ENCODE peak calls at places on chromosomes 12 and 14, in eight cellular contexts. I is A549, Q is tibial artery, C is lung, W is ovary, L is stomach, G is heart right ventricle, F is uterus. H is an unnamed sample.

GRCh38 chr12:85007836-85008235 is 28.2 kb downstream of the TSPAN19 start:
- DNase-seq in F (no peak), W (no peak), C (no peak), Q (no peak), G (no peak), I (peak), L (no peak), H (peak)

GRCh38 chr12:108320503-108321293 is 18.4 kb downstream of the CMKLR1 start:
- DNase-seq in G (no peak), L (no peak), I (no peak), Q (no peak), C (no peak), W (no peak), F (no peak), H (no peak)

GRCh38 chr12:79997115-79997805 is 62.4 kb upstream of the PPP1R12A start:
- DNase-seq in F (no peak), Q (no peak), W (no peak), G (no peak), I (no peak), C (no peak), L (no peak), H (no peak)

GRCh38 chr12:85641796-85642195 is 194.4 kb downstream of the RASSF9 start:
- DNase-seq in I (no peak), G (no peak), L (no peak), Q (no peak), W (no peak), C (no peak), F (no peak), H (no peak)

GRCh38 chr12:18443768-18444437 is 182.6 kb downstream of the PIK3C2G start:
- DNase-seq in C (no peak), I (no peak), W (no peak), F (no peak), G (no peak), Q (no peak), L (no peak), H (peak)

GRCh38 chr14:64541261-64541970 is 875 bp downstream of the HSPA2 start:
- DNase-seq in W (peak), I (peak), Q (no peak), F (peak), G (peak), L (no peak), C (no peak), H (no peak)

GRCh38 chr14:66476964-66477363 is 9.2 kb upstream of the CCDC196 start:
- DNase-seq in C (no peak), W (no peak), F (no peak), I (peak), Q (no peak), G (no peak), L (no peak), H (no peak)

GRCh38 chr12:78359530-78359929 is 505.0 kb upstream of the SYT1 start:
- DNase-seq in W (peak), Q (no peak), G (no peak), F (peak), L (no peak), C (no peak), I (no peak), H (peak)

GRCh38 chr12:12172106-12172511 is 94.7 kb downstream of the LRP6 start:
- DNase-seq in W (no peak), F (no peak), L (no peak), I (no peak), G (no peak), Q (no peak), C (no peak), H (peak)

GRCh38 chr12:52006726-52007157 is at the start of gene TAMALIN:
- DNase-seq in Q (peak), L (peak), F (peak), W (peak), C (peak), I (no peak), G (peak), H (no peak)

GRCh38 chr12:78115889-78116288 is 285.2 kb downstream of the NAV3 start:
- DNase-seq in G (no peak), C (no peak), L (no peak), W (no peak), I (no peak), Q (no peak), F (no peak), H (no peak)

GRCh38 chr12:119642986-119643385 is 24.9 kb upstream of the PRKAB1 start:
- DNase-seq in C (no peak), L (no peak), I (no peak), F (no peak), W (no peak), G (no peak), Q (no peak), H (no peak)

GRCh38 chr12:124738636-124739467 is 124.8 kb downstream of the SCARB1 start:
- DNase-seq in G (no peak), W (no peak), C (no peak), Q (no peak), I (no peak), F (no peak), L (peak), H (peak)

GRCh38 chr14:99035712-99036593 is 236.0 kb downstream of the BCL11B start:
- DNase-seq in C (peak), G (peak), F (peak), W (peak), Q (peak), L (peak), I (peak), H (peak)

GRCh38 chr12:84793558-84794367 is 118.8 kb downstream of the SLC6A15 start:
- DNase-seq in G (no peak), F (no peak), Q (no peak), I (no peak), W (no peak), L (no peak), C (no peak), H (peak)

GRCh38 chr14:77988096-77988870 is 181.9 kb upstream of the NRXN3 start:
- DNase-seq in C (no peak), L (no peak), Q (peak), F (no peak), G (peak), I (no peak), W (no peak), H (no peak)

GRCh38 chr12:130153803-130154202 is 8.5 kb upstream of the FZD10 start:
- DNase-seq in W (no peak), G (no peak), C (no peak), I (no peak), Q (no peak), F (no peak), L (no peak), H (no peak)

GRCh38 chr12:110531741-110532333 is 29.7 kb downstream of the RAD9B start:
- DNase-seq in Q (no peak), L (no peak), C (no peak), W (no peak), G (no peak), I (no peak), F (no peak), H (peak)

GRCh38 chr12:123119808-123120207 is 31.1 kb downstream of the PITPNM2 start:
- DNase-seq in C (no peak), W (no peak), G (no peak), I (no peak), Q (no peak), L (no peak), F (no peak), H (no peak)

GRCh38 chr12:11753151-11753501 is 103.7 kb downstream of the ETV6 start:
- DNase-seq in F (no peak), L (no peak), G (no peak), Q (no peak), C (no peak), I (no peak), W (no peak), H (no peak)

GRCh38 chr14:66066991-66067788 is 419.0 kb upstream of the CCDC196 start:
- DNase-seq in C (no peak), W (no peak), G (no peak), L (no peak), Q (no peak), I (no peak), F (no peak), H (no peak)

GRCh38 chr12:125492354-125493270 is 427.4 kb downstream of the AACS start:
- DNase-seq in L (peak), C (no peak), W (no peak), I (no peak), Q (no peak), G (no peak), F (no peak), H (no peak)

GRCh38 chr12:40942326-40942725 is 245.8 kb upstream of the PDZRN4 start:
- DNase-seq in L (no peak), G (no peak), F (no peak), C (no peak), I (peak), W (no peak), Q (no peak), H (no peak)

GRCh38 chr12:68780731-68781130 is 27.2 kb upstream of the MDM2 start:
- DNase-seq in W (no peak), F (no peak), I (no peak), G (no peak), L (no peak), C (no peak), Q (no peak), H (no peak)

GRCh38 chr14:43406936-43407335 is 1100.1 kb downstream of the FSCB start:
- DNase-seq in F (no peak), W (no peak), I (no peak), L (no peak), C (no peak), G (no peak), Q (no peak), H (no peak)

GRCh38 chr12:50986961-50987737 is 34.8 kb downstream of the HIGD1C start:
- DNase-seq in C (no peak), Q (peak), L (peak), W (peak), F (peak), I (peak), G (peak), H (peak)

GRCh38 chr12:98369601-98370000 is 145.8 kb upstream of the TMPO start:
- DNase-seq in F (no peak), C (no peak), Q (no peak), G (no peak), W (no peak), I (no peak), L (no peak), H (no peak)

GRCh38 chr12:49664591-49665146 is 41.3 kb downstream of the PRPF40B start:
- DNase-seq in G (peak), W (no peak), L (no peak), F (no peak), C (no peak), I (no peak), Q (no peak), H (no peak)

GRCh38 chr14:73463411-73463810 is 5.1 kb upstream of the NUMB start:
- DNase-seq in F (no peak), I (peak), L (peak), W (peak), C (peak), G (peak), Q (peak), H (no peak)

GRCh38 chr14:95635051-95635450 is 51.2 kb upstream of the TCL1B start:
- DNase-seq in Q (no peak), F (no peak), I (no peak), G (no peak), L (no peak), W (no peak), C (no peak), H (no peak)

GRCh38 chr12:124463341-124463861 is 104.0 kb downstream of the NCOR2 start:
- DNase-seq in G (no peak), C (no peak), I (no peak), Q (no peak), W (no peak), F (no peak), L (no peak), H (no peak)

GRCh38 chr14:24195186-24196070 is at the start of gene TM9SF1:
- DNase-seq in W (peak), I (peak), C (peak), G (peak), Q (peak), L (peak), F (peak), H (peak)
- TF ChIP-seq CTCF in W (no peak), I (no peak), C (no peak), G (no peak), Q (no peak), L (no peak), F (no peak), H (no peak)

DNA sequence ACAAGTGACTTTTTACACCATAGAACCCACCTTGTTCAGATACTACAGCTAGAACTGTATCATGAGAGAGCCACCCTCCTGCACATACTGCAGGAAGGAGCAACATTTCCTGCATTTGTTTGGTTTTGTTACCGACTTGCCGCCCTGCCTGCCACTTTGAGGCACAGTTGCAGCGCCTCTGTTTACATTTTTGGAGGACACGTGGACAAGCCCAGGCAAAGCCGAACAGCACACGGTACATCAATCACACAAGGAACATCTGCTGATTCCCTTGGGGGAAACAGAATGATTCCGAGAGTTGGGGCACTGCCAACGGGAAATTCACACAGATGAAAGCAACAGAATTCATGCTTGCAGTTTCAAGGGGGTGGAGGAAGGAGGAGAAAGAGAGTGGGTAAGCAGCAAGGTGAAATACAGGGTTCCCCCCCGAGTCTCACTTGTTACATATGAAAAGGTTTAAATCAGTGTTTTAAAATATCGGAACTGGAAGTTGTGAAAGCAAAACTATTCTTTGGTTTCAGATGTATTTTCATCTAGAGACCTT is 110.7 kb downstream of the BTG1 start:
- DNase-seq in C (peak), F (peak), I (peak), Q (peak), G (peak), W (peak), L (peak), H (no peak)
- H3K4me3 ChIP-seq in C (peak), F (peak), I (peak), Q (peak), G (peak), W (peak), L (peak), H (peak)

GRCh38 chr14:32567543-32568384 is 238.7 kb downstream of the AKAP6 start:
- DNase-seq in W (no peak), G (no peak), I (no peak), L (no peak), Q (no peak), F (no peak), C (no peak), H (no peak)
- TF ChIP-seq CTCF in W (no peak), G (no peak), I (no peak), L (no peak), Q (no peak), F (no peak), C (no peak), H (no peak)

DNA sequence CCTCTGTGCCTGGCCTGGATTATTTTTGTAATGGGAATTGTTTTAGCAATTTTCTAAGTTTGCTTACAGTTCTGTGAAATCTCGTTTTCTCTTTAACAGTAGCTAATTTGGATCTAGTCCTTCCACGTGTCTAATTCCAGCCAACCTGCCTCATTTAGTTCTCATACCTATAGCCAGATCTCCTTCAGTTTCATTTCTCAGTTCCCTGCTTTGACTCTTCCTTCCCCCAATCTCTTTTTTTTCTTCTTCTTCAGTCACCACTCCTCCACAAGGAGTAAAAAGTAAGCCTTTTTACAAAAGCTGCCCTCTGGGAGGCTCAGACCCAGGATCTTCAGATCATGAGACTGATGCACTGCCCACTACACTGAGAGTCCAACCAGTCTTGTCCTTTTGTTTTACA is 1.4 kb downstream of the THTPA start:
- DNase-seq in W (no peak), Q (no peak), I (no peak), C (no peak), L (no peak), F (no peak), G (no peak), H (no peak)
- H3K4me3 ChIP-seq in W (no peak), Q (no peak), I (peak), C (no peak), L (no peak), F (no peak), G (no peak), H (peak)

DNA sequence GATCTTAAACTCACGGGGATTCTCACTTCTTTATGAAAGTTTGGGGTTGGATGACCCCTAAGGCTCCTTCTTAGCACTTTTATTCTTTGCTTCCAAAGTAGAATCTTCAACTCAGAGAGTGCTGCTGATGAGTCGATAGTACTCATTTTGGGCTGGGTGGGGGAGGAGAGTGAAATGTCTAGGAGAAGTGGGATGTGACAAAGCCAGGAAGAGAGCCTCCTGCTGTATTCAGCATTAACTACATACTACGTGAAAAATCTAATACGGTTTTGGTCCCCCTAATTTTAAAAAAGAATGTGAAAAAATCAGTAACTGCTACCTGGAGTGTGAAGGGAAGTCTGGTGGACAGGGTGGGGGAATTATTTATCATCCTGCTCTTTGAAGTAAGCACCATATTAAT is 148.3 kb downstream of the SAMD4A start:
- DNase-seq in W (no peak), L (no peak), F (no peak), I (no peak), G (no peak), C (no peak), Q (no peak), H (no peak)
- TF ChIP-seq CTCF in W (no peak), L (no peak), F (no peak), I (peak), G (peak), C (no peak), Q (peak), H (peak)

GRCh38 chr12:57737467-57738141 is 938 bp downstream of the AGAP2 start:
- DNase-seq in L (no peak), W (no peak), Q (no peak), G (no peak), I (no peak), F (no peak), C (no peak), H (no peak)
- H3K4me3 ChIP-seq in L (peak), W (peak), Q (peak), G (peak), I (peak), F (peak), C (no peak), H (peak)

GRCh38 chr12:28578833-28579252 is 388.6 kb downstream of the CCDC91 start:
- DNase-seq in W (no peak), Q (no peak), F (no peak), G (no peak), I (no peak), L (no peak), C (no peak), H (no peak)

GRCh38 chr12:28582687-28583376 is 392.6 kb downstream of the CCDC91 start:
- DNase-seq in F (no peak), G (no peak), L (no peak), W (no peak), Q (no peak), I (no peak), C (no peak), H (no peak)

GRCh38 chr12:28585146-28585545 is 394.9 kb downstream of the CCDC91 start:
- DNase-seq in I (no peak), C (no peak), L (no peak), F (no peak), G (no peak), W (no peak), Q (no peak), H (no peak)

GRCh38 chr12:28586481-28586880 is 396.2 kb downstream of the CCDC91 start:
- DNase-seq in Q (no peak), W (no peak), L (no peak), I (no peak), G (no peak), F (no peak), C (no peak), H (no peak)

GRCh38 chr12:28583771-28584261 is 393.6 kb downstream of the CCDC91 start:
- DNase-seq in G (no peak), W (no peak), F (no peak), C (no peak), Q (no peak), I (peak), L (no peak), H (peak)
- TF ChIP-seq CTCF in G (no peak), W (no peak), F (no peak), C (no peak), Q (no peak), I (peak), L (no peak), H (peak)

DNA sequence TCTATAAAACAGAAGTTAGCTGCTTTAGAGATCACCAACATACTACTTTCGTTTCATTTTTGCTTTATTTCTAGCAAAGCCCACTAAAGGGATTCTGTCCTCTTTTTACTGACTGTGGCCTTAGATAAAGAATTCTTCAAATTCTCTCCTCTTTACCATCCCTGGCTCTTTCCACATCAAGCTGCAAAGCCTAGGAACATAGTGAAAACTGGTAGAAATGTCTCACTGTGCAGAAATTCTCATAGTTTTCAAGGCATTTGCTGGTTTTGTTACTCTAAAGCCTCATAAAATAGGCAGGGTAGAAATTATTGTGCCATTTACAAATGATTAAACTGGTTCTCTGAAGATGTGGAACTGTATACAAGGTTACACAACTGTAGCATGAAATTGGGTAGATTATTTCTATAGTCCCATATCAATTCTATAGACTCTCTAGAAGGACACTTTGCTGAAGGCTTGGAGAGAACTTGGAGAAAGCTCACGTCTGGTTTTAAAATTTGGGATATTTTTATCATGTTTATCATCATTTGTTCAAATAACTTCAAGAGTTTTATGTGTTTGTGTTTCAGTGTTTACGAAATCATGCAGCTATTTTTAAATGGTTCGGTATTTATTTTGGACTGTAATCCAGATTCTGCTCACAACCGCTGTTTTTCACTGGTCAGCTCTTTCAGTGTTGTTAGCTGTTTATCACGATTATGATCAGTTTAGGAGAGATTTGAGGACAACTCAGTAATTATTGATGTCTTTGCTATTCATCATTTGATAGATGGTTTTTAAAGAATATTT is 36.8 kb upstream of the CSRP2 start:
- DNase-seq in I (no peak), L (no peak), F (no peak), G (no peak), Q (no peak), W (no peak), C (no peak), H (no peak)
- H3K4me3 ChIP-seq in I (no peak), L (no peak), F (no peak), G (no peak), Q (no peak), W (no peak), C (no peak), H (no peak)

H was measured in astrocyte of the cerebellum.